ENCODE peak calls at places on chromosomes 7 and 10, in nine cellular contexts. W, X, P, A, U, F, K, L and N are unnamed samples.

GRCh38 chr7:66957595-66958290 is 36.7 kb downstream of the TMEM248 start:
- DNase-seq in P (no peak), K (no peak), U (peak), W (no peak), F (no peak), L (no peak), A (no peak), X (no peak), N (no peak)

GRCh38 chr10:73653701-73654100 is 2.1 kb downstream of the SYNPO2L start:
- DNase-seq in W (peak), X (peak), F (no peak), U (peak), A (no peak), L (no peak), K (no peak), P (no peak), N (no peak)

GRCh38 chr7:81560708-81561107 is 209.1 kb downstream of the HGF start:
- DNase-seq in A (no peak), P (no peak), L (no peak), U (no peak), K (no peak), W (no peak), F (no peak), X (no peak), N (no peak)

GRCh38 chr10:112484399-112484798 is 37.4 kb downstream of the VTI1A start:
- DNase-seq in P (no peak), X (no peak), A (no peak), W (no peak), L (no peak), U (no peak), F (no peak), K (no peak), N (no peak)

GRCh38 chr10:132096223-132096622 is 30.5 kb downstream of the JAKMIP3 start:
- DNase-seq in W (no peak), F (no peak), A (no peak), L (no peak), K (peak), X (peak), P (no peak), U (peak), N (no peak)

GRCh38 chr10:106956216-106956915 is 208.1 kb downstream of the SORCS1 start:
- DNase-seq in A (no peak), P (no peak), U (no peak), W (no peak), F (no peak), K (no peak), L (no peak), X (no peak), N (no peak)

GRCh38 chr10:48608279-48608681 is 3.4 kb upstream of the ARHGAP22 start:
- DNase-seq in F (no peak), W (peak), P (peak), U (peak), K (peak), A (peak), X (peak), L (peak), N (no peak)

GRCh38 chr10:31927597-31928530 is 767 bp downstream of the ARHGAP12 start:
- DNase-seq in X (peak), K (peak), A (peak), U (peak), L (peak), P (peak), F (no peak), W (peak), N (peak)

GRCh38 chr7:80151274-80151665 is 16.6 kb downstream of the GNAI1 start:
- DNase-seq in U (peak), W (no peak), A (no peak), P (no peak), X (peak), L (no peak), F (peak), K (no peak), N (no peak)

GRCh38 chr7:117673367-117673766 is 193.5 kb downstream of the CFTR start:
- DNase-seq in A (peak), X (no peak), L (peak), W (peak), U (no peak), P (no peak), K (peak), F (no peak), N (no peak)

GRCh38 chr7:130432886-130433285 is 7.9 kb downstream of the CEP41 start:
- DNase-seq in K (no peak), W (no peak), F (no peak), A (no peak), X (peak), L (no peak), U (peak), P (no peak), N (no peak)

GRCh38 chr7:152615052-152615741 is 60.7 kb downstream of the XRCC2 start:
- DNase-seq in P (no peak), X (peak), U (peak), K (peak), W (peak), L (no peak), A (no peak), F (no peak), N (no peak)

GRCh38 chr7:2934211-2934731 is 90.2 kb upstream of the GNA12 start:
- DNase-seq in X (peak), W (no peak), A (no peak), P (no peak), U (peak), K (peak), L (peak), F (no peak), N (no peak)

GRCh38 chr7:117164578-117164977 is 158.3 kb downstream of the WNT2 start:
- DNase-seq in K (no peak), P (no peak), L (no peak), W (no peak), X (no peak), U (peak), F (no peak), A (no peak), N (no peak)

GRCh38 chr10:97134202-97134601 is 51.6 kb downstream of the SLIT1 start:
- DNase-seq in X (no peak), A (no peak), L (no peak), W (peak), F (no peak), K (no peak), U (no peak), P (no peak), N (no peak)

GRCh38 chr10:125064681-125065492 is 95.5 kb downstream of the CTBP2 start:
- DNase-seq in K (peak), F (peak), P (peak), X (peak), W (no peak), U (peak), L (no peak), A (no peak), N (no peak)

GRCh38 chr10:132649651-132650360 is 112.2 kb downstream of the INPP5A start:
- DNase-seq in W (no peak), F (no peak), A (no peak), P (no peak), U (no peak), L (no peak), X (no peak), K (no peak), N (no peak)

GRCh38 chr10:127142141-127142540 is 54.2 kb downstream of the INSYN2A start:
- DNase-seq in F (no peak), L (no peak), A (no peak), P (no peak), X (no peak), U (peak), K (no peak), W (no peak), N (no peak)

GRCh38 chr10:22158426-22158825 is 59.4 kb downstream of the EBLN1 start:
- DNase-seq in L (no peak), W (no peak), X (peak), U (no peak), A (no peak), K (no peak), F (no peak), P (no peak), N (no peak)

GRCh38 chr10:130935051-130935450 is 376.5 kb downstream of the TCERG1L start:
- DNase-seq in F (no peak), K (peak), P (no peak), W (peak), A (no peak), X (peak), L (no peak), U (no peak), N (no peak)

GRCh38 chr10:11145498-11145855 is 127.8 kb downstream of the CELF2 start:
- DNase-seq in U (no peak), K (peak), F (no peak), A (no peak), P (peak), W (no peak), L (peak), X (peak), N (no peak)

GRCh38 chr10:132149261-132149660 is 37.5 kb upstream of the DPYSL4 start:
- DNase-seq in W (no peak), L (no peak), P (no peak), F (no peak), U (no peak), K (no peak), A (no peak), X (no peak), N (no peak)

GRCh38 chr10:102670065-102670400 is 25.8 kb downstream of the TRIM8 start:
- DNase-seq in F (no peak), W (no peak), P (no peak), U (no peak), A (no peak), K (no peak), L (no peak), X (no peak), N (no peak)

GRCh38 chr7:131607291-131608111 is 51.1 kb upstream of the PODXL start:
- DNase-seq in W (peak), P (no peak), U (no peak), L (no peak), A (no peak), K (no peak), X (no peak), F (no peak), N (no peak)

GRCh38 chr7:77703220-77703472 is 6.9 kb downstream of the RSBN1L start:
- DNase-seq in K (no peak), W (no peak), P (no peak), L (no peak), U (no peak), X (no peak), F (no peak), A (no peak), N (no peak)

GRCh38 chr7:31917256-31917655 is 153.0 kb downstream of the PDE1C start:
- DNase-seq in F (no peak), K (no peak), X (no peak), W (no peak), U (no peak), A (no peak), P (no peak), L (no peak), N (no peak)

GRCh38 chr7:84176716-84177115 is 17.9 kb downstream of the SEMA3A start:
- DNase-seq in X (no peak), W (no peak), A (no peak), K (no peak), U (no peak), F (no peak), P (no peak), L (no peak), N (no peak)

GRCh38 chr7:43873300-43873699 is 4.0 kb upstream of the MRPS24 start:
- DNase-seq in X (peak), A (no peak), K (peak), P (peak), W (no peak), L (peak), U (peak), F (no peak), N (no peak)

GRCh38 chr10:88117869-88118632 is 254.6 kb downstream of the PTEN start:
- DNase-seq in X (peak), W (peak), K (no peak), A (no peak), P (no peak), L (peak), U (no peak), F (no peak), N (no peak)

GRCh38 chr7:116185956-116186355 is 24.4 kb upstream of the TES start:
- DNase-seq in K (no peak), L (no peak), A (no peak), W (no peak), U (peak), X (no peak), P (no peak), F (no peak), N (no peak)

GRCh38 chr10:63331586-63331985 is 134.2 kb downstream of the JMJD1C start:
- DNase-seq in W (no peak), P (no peak), U (peak), A (no peak), K (no peak), L (no peak), X (peak), F (no peak), N (no peak)

GRCh38 chr10:75294031-75294437 is 58.3 kb upstream of the COMTD1 start:
- DNase-seq in A (no peak), W (no peak), L (no peak), U (peak), F (no peak), P (no peak), X (no peak), K (no peak), N (no peak)

GRCh38 chr7:131100357-131101054 is 227.2 kb upstream of the MKLN1 start:
- DNase-seq in A (no peak), U (no peak), L (no peak), F (no peak), P (no peak), W (no peak), X (no peak), K (no peak), N (no peak)

GRCh38 chr10:110755781-110756180 is 111.6 kb downstream of the RBM20 start:
- DNase-seq in K (no peak), F (no peak), A (no peak), P (no peak), W (no peak), X (no peak), U (no peak), L (no peak), N (no peak)

GRCh38 chr10:62924344-62924748 is 108.2 kb upstream of the EGR2 start:
- DNase-seq in U (no peak), F (no peak), L (no peak), X (no peak), A (no peak), P (no peak), W (peak), K (peak), N (no peak)

DNA sequence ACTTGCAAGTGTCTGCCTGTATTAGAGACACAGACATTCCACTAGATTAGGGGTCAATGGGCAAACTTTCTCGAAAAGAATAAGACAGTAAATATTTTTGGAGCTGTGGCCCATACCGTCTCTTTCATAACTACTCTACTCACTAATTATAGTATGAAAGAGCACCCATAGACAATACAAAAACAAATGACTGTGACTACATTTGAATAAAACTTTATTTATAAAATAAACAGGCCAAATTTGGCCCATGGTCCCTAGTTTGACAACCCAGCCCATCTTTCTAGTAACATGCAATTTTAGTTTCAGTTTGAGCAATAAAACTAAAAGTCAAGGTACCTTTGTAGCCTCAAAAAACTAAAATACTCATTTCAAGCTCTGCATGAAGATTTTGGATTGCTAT is 294.6 kb downstream of the PARD3 start:
- DNase-seq in X (no peak), F (no peak), P (no peak), U (no peak), W (no peak), K (no peak), L (no peak), A (no peak), N (no peak)
- TF ChIP-seq CTCF in X (no peak), F (no peak), P (no peak), U (no peak), W (no peak), K (no peak), L (no peak), A (no peak), N (no peak)

DNA sequence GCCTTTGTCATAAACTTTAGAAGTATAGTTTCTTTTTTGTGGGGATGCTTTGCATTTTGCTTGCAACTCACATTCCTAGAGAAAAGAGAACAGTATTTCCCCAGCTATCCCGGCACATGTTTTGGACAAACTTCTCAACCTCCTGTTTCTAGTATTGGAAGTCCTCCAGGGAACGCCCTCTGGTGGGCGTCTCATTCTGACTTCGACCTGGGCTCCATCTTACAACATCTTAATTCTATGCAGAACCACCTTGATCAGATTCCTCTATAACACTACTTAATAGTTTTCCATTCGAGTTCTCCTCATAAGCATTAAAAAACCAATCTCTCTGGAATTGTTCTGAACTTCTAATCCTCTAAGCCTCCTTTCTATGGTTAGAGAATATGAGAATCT is 139.5 kb upstream of the FZD8 start:
- DNase-seq in U (peak), A (no peak), L (no peak), K (peak), X (peak), F (no peak), W (peak), P (no peak), N (no peak)
- TF ChIP-seq CTCF in U (no peak), A (no peak), L (peak), K (peak), X (peak), F (peak), W (peak), P (no peak), N (no peak)

DNA sequence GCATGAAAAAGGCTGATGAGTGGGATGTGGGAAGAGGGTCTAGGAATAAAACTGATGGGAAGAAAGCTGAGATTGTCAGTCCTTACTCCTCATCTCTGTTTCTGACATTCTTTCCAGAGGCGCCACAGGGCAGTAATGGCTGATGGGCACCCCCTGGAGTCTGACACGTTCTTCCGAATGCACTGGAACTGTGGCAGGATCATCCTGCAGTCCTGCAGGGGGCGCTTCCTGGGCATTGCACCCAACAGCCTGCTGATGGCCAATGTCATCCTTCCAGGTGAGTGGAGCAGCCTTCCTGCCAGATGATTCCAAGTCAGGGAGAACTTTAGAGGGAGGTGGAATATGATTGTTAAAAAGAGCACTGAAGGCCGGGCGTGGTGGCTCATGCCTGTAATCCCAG is 4.8 kb downstream of the FSCN3 start:
- DNase-seq in W (peak), K (no peak), L (no peak), U (no peak), P (no peak), F (no peak), A (no peak), X (no peak), N (no peak)
- TF ChIP-seq CTCF in W (peak), K (peak), L (no peak), U (peak), P (peak), F (no peak), A (no peak), X (peak), N (no peak)

DNA sequence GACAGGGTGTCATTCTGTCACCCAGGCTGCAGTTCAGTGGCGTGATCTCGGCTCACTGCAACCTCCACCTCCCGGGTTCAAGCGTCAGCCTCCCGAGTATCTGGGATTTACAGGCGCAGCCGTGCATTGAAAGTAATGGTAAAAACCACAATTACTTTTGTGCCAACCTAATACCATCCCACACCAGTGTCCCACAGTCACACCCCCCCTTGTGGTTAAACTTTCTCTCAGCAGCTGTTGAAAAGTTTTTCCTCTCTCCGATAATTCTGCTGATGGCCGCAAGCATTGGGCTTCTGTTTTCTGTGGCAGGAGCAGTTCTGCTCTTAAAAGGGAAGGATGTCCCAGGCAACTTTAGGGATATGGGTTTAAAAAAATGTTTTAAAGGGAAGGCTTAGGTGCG is 6.6 kb upstream of the LAT2 start:
- DNase-seq in W (peak), L (peak), F (peak), K (peak), P (no peak), U (peak), X (peak), A (no peak), N (no peak)
- TF ChIP-seq CTCF in W (peak), L (peak), F (peak), K (peak), P (peak), U (peak), X (peak), A (peak), N (peak)

GRCh38 chr10:3452683-3453388 is 280.3 kb upstream of the PITRM1 start:
- DNase-seq in W (no peak), F (no peak), U (peak), L (no peak), X (peak), K (peak), A (no peak), P (no peak), N (no peak)

GRCh38 chr10:3455385-3456334 is 283.1 kb upstream of the PITRM1 start:
- DNase-seq in F (no peak), P (no peak), A (no peak), K (no peak), U (peak), X (peak), L (no peak), W (no peak), N (no peak)

GRCh38 chr10:3451516-3452185 is 279.1 kb upstream of the PITRM1 start:
- DNase-seq in U (no peak), W (no peak), A (no peak), P (no peak), L (no peak), K (no peak), X (no peak), F (no peak), N (no peak)

DNA sequence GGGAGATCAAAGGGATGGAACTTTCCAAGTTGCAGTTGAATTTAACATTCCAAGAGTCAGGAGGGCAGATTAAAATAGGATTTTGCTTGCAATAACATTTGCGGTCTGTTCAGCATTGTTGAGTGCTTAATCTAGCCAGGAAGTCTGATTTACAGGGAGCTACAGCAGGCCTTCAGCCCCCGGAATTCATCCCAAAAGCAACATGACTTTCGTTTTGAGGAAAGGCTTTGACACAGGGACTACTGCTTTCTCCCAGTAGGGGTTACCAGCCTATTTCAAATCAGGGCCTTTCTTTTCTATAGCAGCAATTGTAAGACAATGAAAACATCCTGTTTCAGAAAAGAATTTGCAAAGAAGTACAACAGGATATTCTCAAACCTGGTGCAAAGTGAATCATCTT is 279.7 kb upstream of the PITRM1 start:
- DNase-seq in K (peak), L (no peak), F (peak), U (peak), P (no peak), A (no peak), X (peak), W (peak), N (no peak)
- TF ChIP-seq CTCF in K (peak), L (peak), F (peak), U (peak), P (peak), A (peak), X (peak), W (no peak), N (no peak)

GRCh38 chr7:114539575-114539974 is 125.0 kb downstream of the FOXP2 start:
- DNase-seq in W (peak), U (peak), L (no peak), F (peak), X (peak), K (peak), A (no peak), P (no peak), N (no peak)
- TF ChIP-seq CTCF in W (peak), U (peak), L (peak), F (peak), X (peak), K (peak), A (peak), P (peak), N (no peak)